ENCODE peak calls at places on chromosomes 16 and 17, in ten cellular contexts. T, I, L, W, S, V, Q, D, R and C are unnamed samples.

GRCh38 chr17:40065041-40065770 is 2.4 kb downstream of the THRA start:
- DNase-seq in W (no peak), R (no peak), V (no peak), I (no peak), Q (peak), S (no peak), T (no peak), L (no peak), D (no peak), C (no peak)

GRCh38 chr16:82368041-82368440 is 198.0 kb upstream of the MPHOSPH6 start:
- DNase-seq in S (no peak), D (peak), W (no peak), Q (peak), L (no peak), T (peak), R (no peak), I (no peak), V (no peak), C (no peak)

GRCh38 chr17:57284583-57284982 is 28.3 kb downstream of the MSI2 start:
- DNase-seq in W (no peak), V (no peak), S (no peak), T (no peak), D (no peak), R (no peak), Q (no peak), I (no peak), L (no peak), C (no peak)

GRCh38 chr17:36858119-36859002 is 78.9 kb upstream of the LHX1 start:
- DNase-seq in Q (no peak), R (no peak), W (no peak), S (no peak), D (no peak), T (no peak), V (no peak), I (no peak), L (no peak), C (no peak)

GRCh38 chr17:41777579-41778188 is 8.8 kb downstream of the JUP start:
- DNase-seq in S (no peak), V (peak), Q (peak), R (peak), I (no peak), L (no peak), W (peak), D (peak), T (peak), C (peak)

GRCh38 chr17:2380225-2380922 is 20.5 kb downstream of the MNT start:
- DNase-seq in R (no peak), Q (no peak), W (no peak), S (no peak), T (no peak), I (no peak), D (no peak), V (no peak), L (no peak), C (no peak)

GRCh38 chr17:28478940-28479615 is 5.6 kb downstream of the SLC13A2 start:
- DNase-seq in I (no peak), D (no peak), S (no peak), V (no peak), T (no peak), R (no peak), L (no peak), Q (no peak), W (no peak), C (no peak)

GRCh38 chr16:55643161-55643970 is 12.4 kb upstream of the SLC6A2 start:
- DNase-seq in I (no peak), V (no peak), Q (no peak), T (no peak), W (no peak), S (no peak), L (no peak), D (no peak), R (no peak), C (no peak)

GRCh38 chr16:4231886-4232285 is 10.0 kb downstream of the SRL start:
- DNase-seq in T (no peak), S (no peak), D (no peak), W (no peak), R (no peak), L (no peak), I (no peak), V (no peak), Q (no peak), C (no peak)

GRCh38 chr16:14314116-14314515 is 243.0 kb downstream of the MRTFB start:
- DNase-seq in S (no peak), T (no peak), R (no peak), Q (no peak), D (no peak), L (no peak), W (no peak), V (no peak), I (no peak), C (no peak)

GRCh38 chr17:17042851-17043667 is 802 bp downstream of the MPRIP start:
- DNase-seq in D (peak), I (peak), V (no peak), W (no peak), R (no peak), T (no peak), L (no peak), S (no peak), Q (no peak), C (no peak)

GRCh38 chr17:63358111-63358839 is 87.8 kb downstream of the CYB561 start:
- DNase-seq in V (no peak), S (no peak), I (no peak), Q (no peak), L (no peak), T (peak), D (no peak), W (no peak), R (no peak), C (no peak)

GRCh38 chr16:3578610-3579551 is 1.7 kb upstream of the NLRC3 start:
- DNase-seq in T (no peak), R (no peak), D (no peak), V (no peak), L (peak), W (no peak), I (peak), S (no peak), Q (no peak), C (no peak)

GRCh38 chr17:17498606-17499301 is 2.6 kb upstream of the RASD1 start:
- DNase-seq in D (no peak), I (no peak), Q (no peak), T (no peak), W (no peak), V (no peak), S (no peak), R (no peak), L (no peak), C (no peak)

GRCh38 chr17:1766382-1767135 is 4.7 kb downstream of the SERPINF1 start:
- DNase-seq in D (no peak), Q (no peak), W (no peak), I (no peak), T (no peak), S (no peak), R (no peak), L (no peak), V (no peak), C (no peak)

GRCh38 chr17:20206591-20206990 is 197.4 kb downstream of the SPECC1 start:
- DNase-seq in D (no peak), V (no peak), I (no peak), L (no peak), W (no peak), Q (no peak), S (no peak), T (no peak), R (no peak), C (no peak)

GRCh38 chr17:2233441-2233947 is 70.1 kb downstream of the SMG6 start:
- DNase-seq in I (no peak), T (peak), D (no peak), V (no peak), R (no peak), L (no peak), S (no peak), Q (no peak), W (no peak), C (no peak)

GRCh38 chr17:75153854-75154194 is 488 bp downstream of the JPT1 start:
- DNase-seq in V (no peak), Q (no peak), T (no peak), W (no peak), D (peak), I (no peak), L (peak), S (no peak), R (no peak), C (peak)

GRCh38 chr16:53282975-53283946 is 151.0 kb upstream of the RBL2 start:
- DNase-seq in Q (no peak), R (no peak), T (no peak), W (no peak), D (no peak), V (no peak), L (no peak), I (no peak), S (no peak), C (no peak)

GRCh38 chr17:3043737-3044365 is 19.6 kb downstream of the OR1D5 start:
- DNase-seq in W (no peak), R (no peak), V (no peak), T (no peak), D (no peak), L (peak), Q (no peak), S (no peak), I (no peak), C (no peak)

GRCh38 chr17:50218071-50218759 is 16.8 kb upstream of the COL1A1 start:
- DNase-seq in T (no peak), W (no peak), Q (no peak), I (no peak), S (no peak), R (no peak), V (no peak), D (no peak), L (no peak), C (no peak)

GRCh38 chr17:83080641-83081560 is 1.5 kb downstream of the METRNL start:
- DNase-seq in Q (no peak), R (no peak), T (no peak), D (peak), W (no peak), I (peak), V (no peak), L (no peak), S (no peak), C (peak)

GRCh38 chr17:68035131-68035522 is 408 bp upstream of the KPNA2 start:
- DNase-seq in S (peak), V (peak), D (peak), I (peak), T (no peak), W (peak), R (peak), L (peak), Q (peak), C (peak)

GRCh38 chr17:61490540-61490975 is 38.3 kb downstream of the TBX4 start:
- DNase-seq in S (no peak), Q (no peak), D (no peak), R (no peak), L (no peak), W (no peak), I (no peak), T (peak), V (no peak), C (no peak)

GRCh38 chr16:35431829-35432663 is 1972.6 kb downstream of the TP53TG3F start:
- DNase-seq in R (no peak), Q (peak), W (no peak), L (no peak), V (no peak), T (no peak), S (no peak), D (peak), I (no peak), C (no peak)

GRCh38 chr16:86922311-86922710 is 344.0 kb downstream of the FOXL1 start:
- DNase-seq in V (no peak), D (no peak), W (no peak), T (no peak), Q (no peak), R (no peak), L (no peak), S (no peak), I (no peak), C (no peak)

GRCh38 chr17:80694085-80694991 is 149.7 kb downstream of the RPTOR start:
- DNase-seq in T (no peak), I (no peak), W (no peak), Q (no peak), S (no peak), R (no peak), D (no peak), L (no peak), V (no peak), C (no peak)

GRCh38 chr17:56031636-56032035 is 121.6 kb upstream of the ANKFN1 start:
- DNase-seq in D (no peak), Q (no peak), L (no peak), T (no peak), V (no peak), W (no peak), S (no peak), R (no peak), I (no peak), C (no peak)

GRCh38 chr16:81697321-81697885 is 81.7 kb upstream of the PLCG2 start:
- DNase-seq in L (peak), V (no peak), T (no peak), Q (peak), W (no peak), I (no peak), R (no peak), S (no peak), D (peak), C (no peak)

GRCh38 chr16:70711211-70711978 is 25.5 kb upstream of the MTSS2 start:
- DNase-seq in W (no peak), T (no peak), D (no peak), I (no peak), R (no peak), L (no peak), Q (no peak), V (no peak), S (no peak), C (no peak)

GRCh38 chr17:63647065-63647725 is 25.0 kb downstream of the MAP3K3 start:
- DNase-seq in D (no peak), T (peak), V (no peak), L (no peak), Q (no peak), S (no peak), W (no peak), R (no peak), I (no peak), C (no peak)

GRCh38 chr17:39769974-39770587 is 32.3 kb downstream of the GRB7 start:
- DNase-seq in Q (no peak), T (no peak), L (peak), W (no peak), I (peak), R (no peak), S (no peak), D (no peak), V (no peak), C (no peak)

GRCh38 chr16:82040296-82040695 is 5.2 kb downstream of the HSD17B2 start:
- DNase-seq in Q (no peak), R (no peak), I (no peak), V (no peak), W (no peak), T (no peak), L (no peak), S (no peak), D (no peak), C (no peak)

GRCh38 chr17:8849311-8850041 is 18.0 kb downstream of the PIK3R6 start:
- DNase-seq in T (no peak), L (no peak), D (no peak), I (no peak), W (no peak), R (no peak), S (no peak), Q (no peak), V (no peak), C (no peak)